ENCODE peak calls at places on chromosomes 11 and 22, in eight cellular contexts. One of them, this sample, is unnamed.

GRCh38 chr22:24694971-24695928 is 79.3 kb downstream of the PIWIL3 start:
- ATAC-seq in HCT116: no peak
- ATAC-seq in K562: no peak
- ATAC-seq in HepG2: no peak
- ATAC-seq in Panc1: no peak
- ATAC-seq in upper lobe of left lung: peak
- ATAC-seq in GM12878: no peak
- ATAC-seq in GM23338: peak
- ATAC-seq in this sample: no peak

GRCh38 chr11:133836076-133836548 is 9.2 kb downstream of the SPATA19 start:
- ATAC-seq in HCT116: no peak
- ATAC-seq in K562: no peak
- ATAC-seq in HepG2: no peak
- ATAC-seq in Panc1: no peak
- ATAC-seq in upper lobe of left lung: no peak
- ATAC-seq in GM12878: no peak
- ATAC-seq in GM23338: no peak
- ATAC-seq in this sample: no peak

GRCh38 chr11:109644158-109644557 is 222.2 kb downstream of the C11orf87 start:
- ATAC-seq in HCT116: no peak
- ATAC-seq in K562: no peak
- ATAC-seq in HepG2: no peak
- ATAC-seq in Panc1: no peak
- ATAC-seq in upper lobe of left lung: no peak
- ATAC-seq in GM12878: no peak
- ATAC-seq in GM23338: no peak
- ATAC-seq in this sample: no peak

GRCh38 chr11:76232026-76232665 is 25.8 kb upstream of the WNT11 start:
- ATAC-seq in HCT116: no peak
- ATAC-seq in K562: no peak
- ATAC-seq in HepG2: no peak
- ATAC-seq in Panc1: no peak
- ATAC-seq in upper lobe of left lung: no peak
- ATAC-seq in GM12878: peak
- ATAC-seq in GM23338: no peak
- ATAC-seq in this sample: no peak

GRCh38 chr11:128886401-128887119 is 4.6 kb upstream of the KCNJ5 start:
- ATAC-seq in HCT116: peak
- ATAC-seq in K562: peak
- ATAC-seq in HepG2: peak
- ATAC-seq in Panc1: peak
- ATAC-seq in upper lobe of left lung: no peak
- ATAC-seq in GM12878: peak
- ATAC-seq in GM23338: peak
- ATAC-seq in this sample: no peak

GRCh38 chr11:94751216-94751612 is 16.9 kb upstream of the AMOTL1 start:
- ATAC-seq in HCT116: no peak
- ATAC-seq in K562: no peak
- ATAC-seq in HepG2: no peak
- ATAC-seq in Panc1: no peak
- ATAC-seq in upper lobe of left lung: no peak
- ATAC-seq in GM12878: no peak
- ATAC-seq in GM23338: no peak
- ATAC-seq in this sample: peak

GRCh38 chr11:113908107-113908506 is 3.5 kb downstream of the HTR3B start:
- ATAC-seq in HCT116: no peak
- ATAC-seq in K562: no peak
- ATAC-seq in HepG2: no peak
- ATAC-seq in Panc1: no peak
- ATAC-seq in upper lobe of left lung: no peak
- ATAC-seq in GM12878: no peak
- ATAC-seq in GM23338: no peak
- ATAC-seq in this sample: no peak

GRCh38 chr11:17696741-17697140 is 22.6 kb upstream of the MYOD1 start:
- ATAC-seq in HCT116: no peak
- ATAC-seq in K562: no peak
- ATAC-seq in HepG2: no peak
- ATAC-seq in Panc1: no peak
- ATAC-seq in upper lobe of left lung: no peak
- ATAC-seq in GM12878: no peak
- ATAC-seq in GM23338: no peak
- ATAC-seq in this sample: no peak

GRCh38 chr11:94139421-94139820 is 10.8 kb downstream of the PANX1 start:
- ATAC-seq in HCT116: no peak
- ATAC-seq in K562: no peak
- ATAC-seq in HepG2: no peak
- ATAC-seq in Panc1: no peak
- ATAC-seq in upper lobe of left lung: no peak
- ATAC-seq in GM12878: peak
- ATAC-seq in GM23338: peak
- ATAC-seq in this sample: no peak

GRCh38 chr22:24494182-24494534 is 974 bp upstream of the UPB1 start:
- ATAC-seq in HCT116: no peak
- ATAC-seq in K562: no peak
- ATAC-seq in HepG2: peak
- ATAC-seq in Panc1: no peak
- ATAC-seq in upper lobe of left lung: no peak
- ATAC-seq in GM12878: no peak
- ATAC-seq in GM23338: peak
- ATAC-seq in this sample: no peak

GRCh38 chr11:45233804-45234170 is 52.4 kb downstream of the SYT13 start:
- ATAC-seq in HCT116: peak
- ATAC-seq in K562: peak
- ATAC-seq in HepG2: peak
- ATAC-seq in Panc1: peak
- ATAC-seq in upper lobe of left lung: peak
- ATAC-seq in GM12878: peak
- ATAC-seq in GM23338: peak
- ATAC-seq in this sample: no peak

GRCh38 chr22:30453731-30454510 is 17.9 kb downstream of the SEC14L3 start:
- ATAC-seq in HCT116: no peak
- ATAC-seq in K562: peak
- ATAC-seq in HepG2: peak
- ATAC-seq in Panc1: peak
- ATAC-seq in upper lobe of left lung: peak
- ATAC-seq in GM12878: no peak
- ATAC-seq in GM23338: peak
- ATAC-seq in this sample: no peak
- TF ChIP-seq CTCF in HCT116: no peak
- TF ChIP-seq CTCF in K562: peak
- TF ChIP-seq CTCF in HepG2: peak
- TF ChIP-seq CTCF in Panc1: no peak
- TF ChIP-seq CTCF in upper lobe of left lung: no peak
- TF ChIP-seq CTCF in GM12878: no peak
- TF ChIP-seq CTCF in GM23338: peak
- TF ChIP-seq CTCF in this sample: no peak

GRCh38 chr22:44130076-44130711 is 50.5 kb upstream of the PARVG start:
- ATAC-seq in HCT116: no peak
- ATAC-seq in K562: no peak
- ATAC-seq in HepG2: no peak
- ATAC-seq in Panc1: no peak
- ATAC-seq in upper lobe of left lung: no peak
- ATAC-seq in GM12878: no peak
- ATAC-seq in GM23338: no peak
- ATAC-seq in this sample: no peak
- TF ChIP-seq POLR2AphosphoS5 in HCT116: no peak
- TF ChIP-seq POLR2AphosphoS5 in K562: no peak
- TF ChIP-seq POLR2AphosphoS5 in HepG2: no peak
- TF ChIP-seq POLR2AphosphoS5 in Panc1: no peak
- TF ChIP-seq POLR2AphosphoS5 in upper lobe of left lung: no peak
- TF ChIP-seq POLR2AphosphoS5 in GM12878: no peak
- TF ChIP-seq POLR2AphosphoS5 in GM23338: no peak
- TF ChIP-seq POLR2AphosphoS5 in this sample: no peak

DNA sequence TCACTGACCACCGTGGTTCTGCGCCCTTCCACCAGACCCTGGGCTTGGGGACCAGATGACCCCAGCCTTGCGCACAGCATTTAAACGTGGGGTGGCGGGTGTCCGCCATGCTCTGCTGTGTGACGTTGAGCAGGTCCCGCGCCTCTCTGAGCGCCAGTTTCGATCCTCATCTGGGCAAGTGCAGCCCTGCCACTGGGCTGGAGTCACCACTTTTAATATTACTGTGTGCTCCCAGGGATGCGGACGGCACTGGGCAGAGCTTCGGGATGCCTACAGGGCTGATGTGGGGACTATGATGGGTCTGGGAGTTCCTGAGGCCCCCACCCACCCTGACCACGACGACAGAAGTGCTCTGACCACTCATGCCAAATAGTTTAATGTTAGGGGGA is 1.2 kb upstream of the NUDT8 start:
- ATAC-seq in HCT116: no peak
- ATAC-seq in K562: no peak
- ATAC-seq in HepG2: peak
- ATAC-seq in Panc1: no peak
- ATAC-seq in upper lobe of left lung: no peak
- ATAC-seq in GM12878: no peak
- ATAC-seq in GM23338: no peak
- ATAC-seq in this sample: no peak
- TF ChIP-seq CTCF in HCT116: no peak
- TF ChIP-seq CTCF in K562: no peak
- TF ChIP-seq CTCF in HepG2: no peak
- TF ChIP-seq CTCF in Panc1: peak
- TF ChIP-seq CTCF in upper lobe of left lung: no peak
- TF ChIP-seq CTCF in GM12878: no peak
- TF ChIP-seq CTCF in GM23338: no peak
- TF ChIP-seq CTCF in this sample: no peak

DNA sequence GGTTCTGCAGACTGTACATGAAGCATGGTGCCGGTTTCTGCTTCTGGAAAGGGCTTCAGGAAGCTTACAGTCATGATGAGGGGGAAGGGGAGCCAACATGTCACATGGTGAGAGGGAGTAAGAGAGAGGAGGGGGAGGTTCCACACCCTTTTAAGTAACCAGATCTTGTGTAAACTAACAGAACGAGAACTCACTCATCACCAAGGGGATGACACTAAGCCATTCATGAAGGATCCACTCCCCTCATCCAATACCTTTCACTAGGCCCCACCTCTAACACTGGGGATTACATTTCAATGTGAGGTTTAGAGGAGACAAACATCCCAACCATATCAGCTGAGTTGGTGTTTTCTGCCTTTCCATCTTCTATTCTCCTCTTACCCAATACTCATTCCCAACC is 83.5 kb downstream of the BDNF start:
- ATAC-seq in HCT116: no peak
- ATAC-seq in K562: no peak
- ATAC-seq in HepG2: no peak
- ATAC-seq in Panc1: no peak
- ATAC-seq in upper lobe of left lung: no peak
- ATAC-seq in GM12878: no peak
- ATAC-seq in GM23338: peak
- ATAC-seq in this sample: no peak
- TF ChIP-seq POLR2AphosphoS5 in HCT116: no peak
- TF ChIP-seq POLR2AphosphoS5 in K562: no peak
- TF ChIP-seq POLR2AphosphoS5 in HepG2: no peak
- TF ChIP-seq POLR2AphosphoS5 in Panc1: no peak
- TF ChIP-seq POLR2AphosphoS5 in upper lobe of left lung: no peak
- TF ChIP-seq POLR2AphosphoS5 in GM12878: no peak
- TF ChIP-seq POLR2AphosphoS5 in GM23338: peak
- TF ChIP-seq POLR2AphosphoS5 in this sample: no peak

DNA sequence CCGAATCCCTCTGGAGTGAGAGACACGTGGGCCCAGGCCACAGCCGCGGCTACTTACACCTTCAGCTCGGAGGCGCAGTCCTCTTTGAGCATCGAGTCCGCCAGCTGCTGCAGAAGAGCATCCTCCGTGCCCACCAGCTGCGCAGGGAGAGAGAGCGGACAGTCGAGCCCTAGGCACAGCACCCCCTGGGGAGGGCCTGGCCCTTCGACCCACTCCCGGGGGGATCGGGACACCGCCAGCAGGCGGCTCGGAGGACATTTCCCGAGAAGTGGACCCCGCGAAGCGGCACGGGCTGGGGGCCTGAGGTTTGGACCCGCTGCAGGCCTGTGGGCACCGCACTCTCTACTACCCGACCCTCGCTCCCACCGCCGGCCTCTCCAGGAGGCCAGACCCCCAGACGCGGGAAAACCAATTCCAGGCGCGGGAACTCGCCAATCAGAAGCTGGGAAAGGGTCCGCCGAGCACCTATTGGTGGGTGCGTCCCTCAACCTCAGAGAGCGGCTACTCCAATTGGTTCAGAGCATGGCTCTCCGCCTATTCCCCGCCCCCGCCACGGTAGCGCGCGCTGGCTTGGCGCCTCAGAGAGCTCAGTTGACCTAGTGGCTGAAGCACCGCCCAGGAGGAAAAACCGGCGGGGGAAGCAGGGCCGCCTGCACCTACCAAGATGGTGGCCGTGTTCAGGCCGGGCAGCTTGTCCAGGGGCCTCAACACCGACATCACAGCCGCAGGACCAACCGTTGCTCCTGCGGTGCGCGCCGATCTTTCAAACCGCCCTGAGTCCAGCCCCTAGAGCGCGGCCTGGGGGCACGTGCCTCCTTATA is at the start of gene CENPM:
- ATAC-seq in HCT116: peak
- ATAC-seq in K562: peak
- ATAC-seq in HepG2: peak
- ATAC-seq in Panc1: peak
- ATAC-seq in upper lobe of left lung: peak
- ATAC-seq in GM12878: peak
- ATAC-seq in GM23338: peak
- ATAC-seq in this sample: peak
- TF ChIP-seq CTCF in HCT116: peak
- TF ChIP-seq CTCF in K562: no peak
- TF ChIP-seq CTCF in HepG2: peak
- TF ChIP-seq CTCF in Panc1: peak
- TF ChIP-seq CTCF in upper lobe of left lung: no peak
- TF ChIP-seq CTCF in GM12878: peak
- TF ChIP-seq CTCF in GM23338: no peak
- TF ChIP-seq CTCF in this sample: peak

DNA sequence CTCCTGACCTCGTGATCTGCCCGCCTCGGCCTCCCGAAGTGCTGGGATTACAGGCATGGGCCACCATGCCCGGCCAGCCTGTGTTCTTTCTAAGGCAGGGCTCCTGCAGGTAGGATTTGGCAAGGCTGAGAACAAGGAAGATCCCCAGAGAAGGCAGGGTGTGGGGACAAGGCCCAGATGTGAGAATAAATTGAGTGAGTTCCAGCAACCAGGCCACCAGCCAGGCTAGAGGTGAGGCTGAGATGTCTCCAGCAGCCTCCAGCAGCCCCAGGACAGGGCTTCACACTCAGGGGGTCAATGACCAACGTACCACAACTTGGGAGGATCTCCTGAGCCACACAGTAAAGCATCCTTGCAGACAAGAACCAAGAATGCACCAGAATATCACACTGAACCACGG is 75.1 kb downstream of the BUD13 start:
- ATAC-seq in HCT116: no peak
- ATAC-seq in K562: no peak
- ATAC-seq in HepG2: no peak
- ATAC-seq in Panc1: no peak
- ATAC-seq in upper lobe of left lung: no peak
- ATAC-seq in GM12878: no peak
- ATAC-seq in GM23338: no peak
- ATAC-seq in this sample: no peak
- TF ChIP-seq POLR2AphosphoS5 in HCT116: no peak
- TF ChIP-seq POLR2AphosphoS5 in K562: no peak
- TF ChIP-seq POLR2AphosphoS5 in HepG2: no peak
- TF ChIP-seq POLR2AphosphoS5 in Panc1: no peak
- TF ChIP-seq POLR2AphosphoS5 in upper lobe of left lung: no peak
- TF ChIP-seq POLR2AphosphoS5 in GM12878: no peak
- TF ChIP-seq POLR2AphosphoS5 in GM23338: no peak
- TF ChIP-seq POLR2AphosphoS5 in this sample: no peak

GRCh38 chr11:79461144-79461543 is 20.3 kb upstream of the TENM4 start:
- ATAC-seq in HCT116: peak
- ATAC-seq in K562: peak
- ATAC-seq in HepG2: peak
- ATAC-seq in Panc1: peak
- ATAC-seq in upper lobe of left lung: peak
- ATAC-seq in GM12878: peak
- ATAC-seq in GM23338: peak
- ATAC-seq in this sample: peak
- TF ChIP-seq CTCF in HCT116: peak
- TF ChIP-seq CTCF in K562: no peak
- TF ChIP-seq CTCF in HepG2: peak
- TF ChIP-seq CTCF in Panc1: peak
- TF ChIP-seq CTCF in upper lobe of left lung: peak
- TF ChIP-seq CTCF in GM12878: peak
- TF ChIP-seq CTCF in GM23338: peak
- TF ChIP-seq CTCF in this sample: peak